ENCODE peak calls at places on chromosomes 5 and 9, in seven cellular contexts. B, T, F, Z, G, Y and S are unnamed samples.

GRCh38 chr9:84673806-84674205 is 4.3 kb downstream of the NTRK2 start:
- DNase-seq in G (no peak), F (no peak), B (no peak), T (no peak), Z (no peak), Y (no peak), S (no peak)

GRCh38 chr9:133787749-133788015 is 49.5 kb upstream of the SARDH start:
- DNase-seq in F (no peak), T (no peak), Z (peak), Y (peak), B (peak), G (peak), S (no peak)

GRCh38 chr5:16869821-16870796 is 66.0 kb downstream of the MYO10 start:
- DNase-seq in Y (no peak), G (peak), F (peak), B (peak), T (no peak), Z (peak), S (no peak)

GRCh38 chr5:133226186-133226585 is 174.4 kb downstream of the HSPA4 start:
- DNase-seq in T (no peak), Y (no peak), G (no peak), Z (no peak), B (no peak), F (no peak), S (no peak)

GRCh38 chr5:31639488-31640011 is 619 bp downstream of the PDZD2 start:
- DNase-seq in T (no peak), G (no peak), F (no peak), B (no peak), Y (no peak), Z (no peak), S (no peak)

GRCh38 chr9:107172160-107172978 is 110.7 kb upstream of the RAD23B start:
- DNase-seq in F (peak), B (peak), T (peak), Z (peak), G (peak), Y (peak), S (peak)

GRCh38 chr9:119154527-119154926 is 214.7 kb downstream of the BRINP1 start:
- DNase-seq in Y (no peak), T (no peak), B (no peak), Z (no peak), G (no peak), F (no peak), S (no peak)

GRCh38 chr5:104498281-104498680 is 935.7 kb upstream of the NUDT12 start:
- DNase-seq in Z (no peak), T (no peak), G (peak), F (peak), Y (peak), B (peak), S (no peak)

GRCh38 chr5:57724836-57725235 is 242.2 kb upstream of the ACTBL2 start:
- DNase-seq in Y (peak), T (no peak), Z (peak), B (no peak), F (peak), G (no peak), S (no peak)

GRCh38 chr5:90446961-90447360 is 27.6 kb downstream of the MBLAC2 start:
- DNase-seq in Y (peak), B (peak), F (no peak), G (peak), T (no peak), Z (peak), S (peak)

GRCh38 chr9:85421641-85422040 is 320.1 kb downstream of the AGTPBP1 start:
- DNase-seq in Z (peak), Y (no peak), G (peak), B (no peak), T (no peak), F (no peak), S (no peak)

GRCh38 chr5:33964132-33964531 is 20.4 kb downstream of the SLC45A2 start:
- DNase-seq in Y (no peak), G (no peak), Z (no peak), F (no peak), T (no peak), B (no peak), S (no peak)

GRCh38 chr5:174053891-174054290 is 8.4 kb downstream of the NSG2 start:
- DNase-seq in G (no peak), T (no peak), B (no peak), Y (no peak), F (no peak), Z (no peak), S (no peak)

GRCh38 chr5:57383093-57383861 is 99.3 kb downstream of the ACTBL2 start:
- DNase-seq in G (peak), Z (peak), Y (peak), F (peak), B (peak), T (no peak), S (peak)

GRCh38 chr5:148729182-148729581 is 74.9 kb upstream of the HTR4 start:
- DNase-seq in F (peak), T (no peak), G (no peak), Z (peak), B (no peak), Y (no peak), S (no peak)

GRCh38 chr9:100637787-100638186 is 59.9 kb downstream of the CAVIN4 start:
- DNase-seq in G (no peak), B (no peak), Y (no peak), Z (no peak), T (no peak), F (peak), S (no peak)

GRCh38 chr9:89006308-89006707 is 15.0 kb downstream of the S1PR3 start:
- DNase-seq in G (no peak), B (no peak), F (no peak), Z (no peak), Y (peak), T (no peak), S (no peak)

GRCh38 chr5:139108056-139108811 is 89.9 kb downstream of the SIL1 start:
- DNase-seq in G (peak), F (no peak), Y (peak), Z (peak), T (peak), B (peak), S (no peak)

GRCh38 chr5:32710335-32710858 is 724 bp upstream of the NPR3 start:
- DNase-seq in G (no peak), Y (peak), B (no peak), T (peak), Z (peak), F (peak), S (no peak)

GRCh38 chr5:2750026-2750757 is 1.3 kb downstream of the IRX2 start:
- DNase-seq in B (no peak), Z (peak), Y (no peak), G (peak), T (no peak), F (no peak), S (no peak)
- H3K4me3 ChIP-seq in B (peak), Z (peak), Y (peak), G (peak), T (peak), F (peak), S (peak)

GRCh38 chr5:36151434-36152323 is at the start of the genes LMBRD2 and SKP2:
- DNase-seq in G (peak), Y (peak), B (peak), T (peak), F (peak), Z (peak), S (peak)

GRCh38 chr5:36155291-36155690 is 3.4 kb downstream of the SKP2 start:
- DNase-seq in B (no peak), T (no peak), Z (no peak), G (no peak), F (no peak), Y (no peak), S (no peak)

GRCh38 chr5:36153727-36154126 is 1.8 kb downstream of the SKP2 start:
- DNase-seq in T (no peak), Y (no peak), Z (no peak), B (peak), F (no peak), G (no peak), S (no peak)

GRCh38 chr5:36152324-36153298 is 700 bp downstream of the SKP2 start:
- DNase-seq in Y (peak), Z (peak), F (peak), G (no peak), B (peak), T (no peak), S (no peak)

GRCh38 chr5:36153299-36153677 is 1.4 kb downstream of the SKP2 start:
- DNase-seq in G (no peak), Y (no peak), Z (no peak), F (no peak), T (no peak), B (no peak), S (no peak)
- H3K4me3 ChIP-seq in G (peak), Y (peak), Z (peak), F (peak), T (no peak), B (peak), S (peak)

GRCh38 chr9:136120119-136120393 is 1.4 kb upstream of the TMEM250 start:
- DNase-seq in Z (no peak), Y (no peak), T (no peak), G (no peak), B (no peak), F (no peak), S (no peak)
- H3K4me3 ChIP-seq in Z (peak), Y (peak), T (peak), G (no peak), B (no peak), F (peak), S (peak)

GRCh38 chr9:137315581-137316011 is 13.5 kb upstream of the NRARP start:
- DNase-seq in Z (no peak), Y (no peak), F (no peak), G (no peak), T (peak), B (no peak), S (no peak)

GRCh38 chr9:137314561-137315560 is 12.8 kb upstream of the NRARP start:
- DNase-seq in G (no peak), Y (no peak), Z (no peak), T (peak), B (no peak), F (no peak), S (no peak)

GRCh38 chr9:137317021-137317978 is 15.2 kb upstream of the NRARP start:
- DNase-seq in B (no peak), F (no peak), Z (no peak), G (no peak), T (peak), Y (no peak), S (no peak)

GRCh38 chr9:137317979-137318511 is 16.0 kb upstream of the NRARP start:
- DNase-seq in F (no peak), T (peak), Y (no peak), B (no peak), G (no peak), Z (no peak), S (no peak)

DNA sequence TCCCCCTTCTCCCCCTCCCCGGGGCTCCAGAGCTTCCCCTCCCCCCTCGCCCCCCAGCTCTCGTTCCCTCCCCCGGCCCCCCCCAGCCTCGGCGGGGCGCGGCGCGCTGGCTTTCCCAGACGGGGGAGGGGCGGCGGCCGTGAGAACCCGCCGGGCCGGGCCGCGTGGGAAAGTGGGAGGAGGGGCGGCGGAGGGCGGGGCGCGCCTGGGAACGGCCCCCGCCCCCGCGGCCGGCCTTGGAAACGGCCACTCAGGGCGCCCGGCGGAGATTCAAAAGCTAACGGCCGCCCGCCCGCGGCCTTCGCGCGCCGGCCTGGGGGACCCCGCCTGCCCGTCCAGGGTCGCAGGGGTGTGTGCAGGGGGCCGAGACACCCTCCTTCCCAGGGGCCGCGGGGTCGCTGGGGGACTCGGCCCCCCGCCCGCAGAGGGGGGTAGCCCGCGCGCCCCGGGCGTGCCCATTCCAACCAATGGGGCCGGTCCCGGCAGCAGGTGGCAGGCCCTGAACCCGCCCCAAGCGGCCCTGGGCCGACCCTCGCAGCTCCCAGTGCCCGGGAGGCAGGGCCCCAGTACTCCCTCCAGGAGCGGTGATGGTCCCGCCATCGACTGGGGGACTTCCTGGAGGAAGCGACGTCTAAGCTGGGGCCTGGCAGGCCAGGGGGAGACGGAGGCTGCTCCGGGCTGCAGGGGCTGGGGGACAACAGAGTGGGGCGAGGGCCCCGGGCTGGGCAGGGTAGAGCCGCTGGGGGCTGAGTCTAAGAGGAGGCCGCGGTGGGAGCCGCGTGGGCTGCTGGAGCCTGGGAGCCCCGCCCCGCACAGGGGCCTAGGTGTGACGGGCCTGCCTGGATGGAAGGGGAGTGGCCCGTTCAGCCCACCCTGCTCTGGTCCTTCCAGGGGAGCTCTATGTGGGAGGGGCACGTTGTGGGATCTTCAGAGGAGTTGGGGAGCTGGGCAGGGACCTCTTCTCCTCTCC is 14.2 kb upstream of the NRARP start:
- DNase-seq in G (no peak), Z (peak), B (peak), F (peak), Y (peak), T (peak), S (no peak)
- H3K4me3 ChIP-seq in G (no peak), Z (peak), B (no peak), F (peak), Y (no peak), T (peak), S (no peak)

GRCh38 chr9:73152953-73153352 is 1.3 kb downstream of the ANXA1 start:
- DNase-seq in B (no peak), T (no peak), Z (peak), Y (peak), G (no peak), F (peak), S (no peak)
- H3K4me3 ChIP-seq in B (peak), T (peak), Z (peak), Y (peak), G (peak), F (peak), S (peak)

GRCh38 chr5:40385544-40385943 is 294.2 kb upstream of the PTGER4 start:
- DNase-seq in F (peak), B (no peak), Y (no peak), T (no peak), G (peak), Z (peak), S (no peak)

GRCh38 chr5:40384782-40385390 is 294.8 kb upstream of the PTGER4 start:
- DNase-seq in Z (no peak), G (no peak), T (no peak), F (peak), B (no peak), Y (no peak), S (no peak)

GRCh38 chr5:40386293-40386692 is 293.4 kb upstream of the PTGER4 start:
- DNase-seq in B (peak), Z (no peak), F (peak), T (no peak), G (peak), Y (no peak), S (no peak)

GRCh38 chr5:40381676-40382363 is 297.9 kb upstream of the PTGER4 start:
- DNase-seq in Z (peak), Y (peak), T (no peak), G (peak), B (no peak), F (peak), S (no peak)

GRCh38 chr5:40383719-40384651 is 295.7 kb upstream of the PTGER4 start:
- DNase-seq in Y (peak), B (peak), F (peak), G (no peak), Z (peak), T (no peak), S (no peak)
- H3K4me3 ChIP-seq in Y (no peak), B (no peak), F (peak), G (no peak), Z (no peak), T (no peak), S (no peak)

DNA sequence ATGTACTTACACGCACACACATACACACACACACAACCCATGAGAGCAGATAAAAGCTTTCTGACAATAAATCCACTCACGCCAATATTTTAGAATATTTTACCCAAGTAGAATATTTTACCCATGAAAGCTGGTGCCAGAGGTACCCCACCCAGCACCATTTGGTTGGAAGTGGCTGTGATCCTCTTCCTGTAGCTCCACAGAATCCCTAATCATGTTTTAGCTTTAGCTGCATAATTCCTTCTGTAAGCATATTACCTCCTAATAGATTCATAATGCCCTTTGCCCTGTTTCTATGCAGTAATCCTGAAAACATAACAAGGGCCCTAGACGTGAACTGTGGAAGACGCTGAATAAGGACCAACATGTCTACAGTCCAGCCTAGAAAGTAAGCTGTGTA is 98.0 kb downstream of the USP20 start:
- DNase-seq in Z (no peak), F (no peak), B (no peak), T (no peak), Y (no peak), G (no peak), S (no peak)
- H3K4me3 ChIP-seq in Z (peak), F (no peak), B (no peak), T (no peak), Y (peak), G (no peak), S (no peak)